ENCODE peak calls at places on chromosome 11, in four cellular contexts. Z, I, M and C are unnamed samples.

GRCh38 chr11:64356498-64357411 is 2.2 kb upstream of the RPS6KA4 start:
- DNase-seq in Z (no peak), I (peak; percentile 69), M (peak; percentile 62), C (peak; percentile 88)

GRCh38 chr11:64204464-64204989 is 2.0 kb upstream of the FERMT3 start:
- DNase-seq in Z (peak; percentile 96), I (peak; percentile 98), M (peak; percentile 48), C (peak; percentile 93)

GRCh38 chr11:16346975-16347374 is 9.4 kb downstream of the SOX6 start:
- DNase-seq in Z (peak; percentile 83), I (no peak), M (no peak), C (no peak)

GRCh38 chr11:34674038-34674437 is 53.1 kb downstream of the EHF start:
- DNase-seq in Z (no peak), I (no peak), M (no peak), C (no peak)

GRCh38 chr11:72779495-72780128 is 14.2 kb downstream of the STARD10 start:
- DNase-seq in Z (no peak), I (no peak), M (no peak), C (no peak)

GRCh38 chr11:59180907-59181306 is 9.0 kb downstream of the DTX4 start:
- DNase-seq in Z (no peak), I (no peak), M (no peak), C (no peak)

GRCh38 chr11:105315287-105315686 is 175.7 kb upstream of the CARD18 start:
- DNase-seq in Z (no peak), I (no peak), M (no peak), C (peak; percentile 49)

GRCh38 chr11:28517621-28518020 is 409.4 kb downstream of the METTL15 start:
- DNase-seq in Z (no peak), I (no peak), M (no peak), C (no peak)

GRCh38 chr11:67268036-67268683 is 1.9 kb downstream of the GRK2 start:
- DNase-seq in Z (no peak), I (no peak), M (no peak), C (peak; percentile 89)

GRCh38 chr11:102994101-102994500 is 38.6 kb upstream of the MMP13 start:
- DNase-seq in Z (peak; percentile 18), I (peak; percentile 14), M (no peak), C (no peak)

GRCh38 chr11:1744137-1744878 is 6.1 kb downstream of the IFITM10 start:
- DNase-seq in Z (no peak), I (peak; percentile 19), M (no peak), C (no peak)

GRCh38 chr11:75270896-75271415 is 30.4 kb downstream of the TPBGL start:
- DNase-seq in Z (peak; percentile 27), I (peak; percentile 47), M (no peak), C (peak; percentile 63)

GRCh38 chr11:28674432-28675076 is 566.4 kb downstream of the METTL15 start:
- DNase-seq in Z (peak; percentile 67), I (peak; percentile 83), M (peak; percentile 12), C (peak; percentile 74)

GRCh38 chr11:42175203-42175602 is 715.8 kb upstream of the LRRC4C start:
- DNase-seq in Z (no peak), I (peak; percentile 0), M (no peak), C (no peak)

GRCh38 chr11:68354181-68354872 is 41.9 kb downstream of the LRP5 start:
- DNase-seq in Z (peak; percentile 89), I (peak; percentile 97), M (no peak), C (no peak)

GRCh38 chr11:46290598-46291309 is 13.3 kb downstream of the CREB3L1 start:
- DNase-seq in Z (peak; percentile 98), I (peak; percentile 97), M (no peak), C (no peak)

GRCh38 chr11:86456075-86456939 is 81.6 kb downstream of the CCDC81 start:
- DNase-seq in Z (peak; percentile 80), I (peak; percentile 87), M (peak; percentile 88), C (peak; percentile 98)

GRCh38 chr11:108897916-108898315 is 233.0 kb downstream of the DDX10 start:
- DNase-seq in Z (no peak), I (no peak), M (no peak), C (no peak)

GRCh38 chr11:94776351-94777321 is 8.5 kb downstream of the AMOTL1 start:
- DNase-seq in Z (peak; percentile 74), I (peak; percentile 83), M (no peak), C (no peak)

GRCh38 chr11:104618949-104619348 is 279.3 kb downstream of the CASP12 start:
- DNase-seq in Z (no peak), I (no peak), M (no peak), C (no peak)

GRCh38 chr11:86888164-86888977 is 66.8 kb downstream of the FZD4 start:
- DNase-seq in Z (peak; percentile 79), I (peak; percentile 61), M (no peak), C (no peak)

GRCh38 chr11:96188625-96189006 is 154.4 kb downstream of the MAML2 start:
- DNase-seq in Z (peak; percentile 57), I (peak; percentile 82), M (no peak), C (no peak)

GRCh38 chr11:71179877-71180276 is 72.5 kb downstream of the SHANK2 start:
- DNase-seq in Z (no peak), I (no peak), M (no peak), C (no peak)

GRCh38 chr11:120139316-120140069 is 1.6 kb upstream of the TRIM29 start:
- DNase-seq in Z (no peak), I (no peak), M (no peak), C (no peak)

GRCh38 chr11:48096588-48097525 is 116.5 kb downstream of the PTPRJ start:
- DNase-seq in Z (peak; percentile 39), I (no peak), M (no peak), C (peak; percentile 48)

GRCh38 chr11:7143908-7144307 is 55.1 kb downstream of the RBMXL2 start:
- DNase-seq in Z (peak; percentile 2), I (peak; percentile 42), M (peak; percentile 23), C (peak; percentile 69)

GRCh38 chr11:10938650-10939387 is 81.0 kb upstream of the ZBED5 start:
- DNase-seq in Z (no peak), I (peak; percentile 27), M (no peak), C (no peak)
- H3K4me2 ChIP-seq in Z (no peak overlapping the region), I (no peak overlapping the region), M (no peak overlapping the region), C (no peak overlapping the region)

GRCh38 chr11:123431619-123432018 is 1.6 kb downstream of the GRAMD1B start:
- DNase-seq in Z (peak; percentile 23), I (peak; percentile 21), M (no peak), C (no peak)

GRCh38 chr11:123429336-123429735 is 733 bp upstream of the GRAMD1B start:
- DNase-seq in Z (peak; percentile 86), I (peak; percentile 96), M (no peak), C (no peak)

GRCh38 chr11:123429851-123430735 is at the start of gene GRAMD1B:
- DNase-seq in Z (peak; percentile 90), I (peak; percentile 84), M (peak; percentile 69), C (no peak)

GRCh38 chr11:123428221-123428631 is 1.8 kb upstream of the GRAMD1B start:
- DNase-seq in Z (no peak), I (peak; percentile 40), M (no peak), C (no peak)

GRCh38 chr11:123430736-123431356 is 777 bp downstream of the GRAMD1B start:
- DNase-seq in Z (peak; percentile 51), I (peak; percentile 77), M (peak; percentile 24), C (no peak)
- H3K9ac ChIP-seq in Z (peak overlapping the region; percentile 65), I (peak overlapping the region; percentile 83), M (peak overlapping the region; percentile 95), C (no peak overlapping the region)

GRCh38 chr11:45030778-45031177 is 80.1 kb upstream of the TP53I11 start:
- DNase-seq in Z (no peak), I (no peak), M (no peak), C (no peak)
- H3K4me2 ChIP-seq in Z (no peak overlapping the region), I (no peak overlapping the region), M (no peak overlapping the region), C (peak overlapping the region; percentile 80)

DNA sequence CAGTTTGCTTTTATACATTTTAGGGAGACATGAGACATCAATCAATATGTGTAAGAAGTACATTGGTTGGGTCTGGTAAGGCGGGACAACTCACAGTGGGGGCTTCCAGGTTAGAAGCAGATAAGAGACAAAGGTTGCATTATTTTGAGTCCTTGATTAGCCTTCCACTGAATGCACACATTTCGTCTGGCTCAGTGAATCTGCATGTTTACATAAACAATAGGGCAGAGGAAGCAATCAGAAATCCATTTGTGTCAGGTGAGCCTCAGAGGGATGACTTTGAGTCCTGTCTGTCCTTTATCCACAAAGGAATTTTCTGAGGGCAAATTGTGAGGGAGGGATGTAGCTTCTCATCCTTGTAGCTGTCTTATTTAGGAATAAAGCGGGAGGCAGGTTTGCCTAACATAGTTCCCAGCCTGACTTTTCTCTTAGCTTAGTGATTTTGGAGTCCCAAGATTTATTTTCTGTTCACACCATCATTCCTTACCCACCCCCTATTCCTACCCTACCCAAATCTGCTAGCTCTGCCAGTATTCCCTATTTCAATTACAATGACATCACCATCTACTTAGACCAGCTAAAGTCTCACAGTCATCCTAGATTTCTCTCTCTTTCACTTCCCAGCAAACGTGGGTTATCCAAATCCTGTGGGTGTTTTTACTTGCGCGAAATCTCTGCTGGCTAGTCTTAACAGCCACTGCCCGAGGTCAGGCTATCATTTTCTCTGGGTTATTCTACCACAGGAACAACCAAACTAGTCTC is 2.9 kb downstream of the SC5D start:
- DNase-seq in Z (no peak), I (no peak), M (peak; percentile 14), C (no peak)
- H3K9ac ChIP-seq in Z (no peak overlapping the region), I (no peak overlapping the region), M (no peak overlapping the region), C (no peak overlapping the region)

DNA sequence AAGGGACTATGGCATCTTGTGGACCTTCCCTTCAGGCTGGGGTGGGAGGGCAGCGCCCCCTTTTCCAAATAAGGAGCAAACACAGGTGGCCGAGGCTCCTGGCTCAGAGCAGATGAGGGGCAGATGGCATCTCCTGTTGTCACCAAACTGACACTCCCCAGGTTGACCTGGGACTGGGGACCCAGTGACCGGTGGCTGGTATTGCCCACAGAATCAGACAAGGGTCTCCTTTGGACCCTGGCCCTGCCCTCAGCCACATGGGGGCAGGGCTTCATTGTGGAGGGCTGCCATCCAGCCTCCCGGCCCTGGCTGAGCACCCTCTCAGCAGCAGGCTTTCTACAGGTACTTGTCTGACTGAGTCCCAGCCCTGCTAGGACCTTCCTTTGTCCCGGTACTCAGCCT is 842 bp upstream of the SIGIRR start:
- DNase-seq in Z (no peak), I (no peak), M (no peak), C (no peak)
- H3K4me2 ChIP-seq in Z (no peak overlapping the region), I (no peak overlapping the region), M (no peak overlapping the region), C (no peak overlapping the region)

DNA sequence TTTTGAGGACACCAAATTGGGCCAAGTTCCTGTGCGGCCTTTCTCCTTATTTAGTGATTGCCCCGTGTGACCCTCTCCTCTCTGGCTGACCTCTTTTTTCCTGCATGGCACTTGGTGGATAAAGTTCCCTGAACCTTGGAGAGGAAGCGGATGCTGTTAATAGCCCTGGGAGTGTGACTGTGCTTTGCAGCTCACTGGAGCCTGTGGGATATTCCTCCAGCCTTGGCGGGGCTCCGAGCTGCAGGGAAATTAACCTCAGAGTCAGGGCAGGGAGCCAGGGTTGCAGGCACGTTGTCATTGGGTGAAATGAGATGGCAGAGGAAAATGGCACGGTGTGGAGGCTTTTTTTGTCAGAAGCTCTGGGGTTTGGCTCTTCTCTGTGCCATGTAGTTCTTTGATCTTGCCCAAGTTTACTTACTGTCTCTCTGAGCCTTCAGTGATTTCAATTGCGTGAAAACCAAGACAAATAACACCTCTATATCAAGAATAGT is 965 bp downstream of the OR9Q1 start:
- DNase-seq in Z (peak; percentile 60), I (peak; percentile 83), M (no peak), C (no peak)
- H3K9ac ChIP-seq in Z (peak overlapping the region; percentile 46), I (peak overlapping the region; percentile 2), M (no peak overlapping the region), C (no peak overlapping the region)